ENCODE peak calls at places on chromosome 10, in four cellular contexts. X, G, R and K are unnamed samples.

GRCh38 chr10:119178371-119179119 is at the start of gene PRDX3:
- DNase-seq in X (peak; percentile 89), G (peak; percentile 94), R (peak; percentile 94), K (peak; percentile 92)

GRCh38 chr10:4242561-4243035 is 457.6 kb upstream of the KLF6 start:
- DNase-seq in X (peak; percentile 95), G (no peak), R (peak; percentile 24), K (no peak)

GRCh38 chr10:43193496-43194080 is 55.3 kb downstream of the CSGALNACT2 start:
- DNase-seq in X (no peak), G (peak; percentile 2), R (no peak), K (no peak)

GRCh38 chr10:58266003-58266825 is 1.5 kb downstream of the IPMK start:
- DNase-seq in X (peak; percentile 83), G (peak; percentile 48), R (peak; percentile 35), K (no peak)

GRCh38 chr10:89278034-89278535 is 23.8 kb upstream of the IFIT2 start:
- DNase-seq in X (peak; percentile 98), G (no peak), R (no peak), K (no peak)

GRCh38 chr10:111524134-111524533 is 447.3 kb downstream of the ADRA2A start:
- DNase-seq in X (no peak), G (no peak), R (no peak), K (no peak)

GRCh38 chr10:72088879-72089585 is 681 bp upstream of the SPOCK2 start:
- DNase-seq in X (no peak), G (peak; percentile 64), R (peak; percentile 69), K (peak; percentile 36)

GRCh38 chr10:123298583-123298982 is 144.4 kb downstream of the BUB3 start:
- DNase-seq in X (no peak), G (no peak), R (no peak), K (peak; percentile 34)

GRCh38 chr10:97479939-97480338 is 18.3 kb downstream of the MMS19 start:
- DNase-seq in X (no peak), G (no peak), R (no peak), K (no peak)

GRCh38 chr10:74058658-74059057 is 60.7 kb downstream of the VCL start:
- DNase-seq in X (peak; percentile 40), G (peak; percentile 43), R (peak; percentile 58), K (no peak)

GRCh38 chr10:784759-785538 is 95.5 kb upstream of the DIP2C start:
- DNase-seq in X (peak; percentile 78), G (peak; percentile 34), R (peak; percentile 78), K (peak; percentile 65)

GRCh38 chr10:88800152-88801125 is 2.1 kb upstream of the LIPM start:
- DNase-seq in X (peak; percentile 80), G (no peak), R (no peak), K (peak; percentile 65)

GRCh38 chr10:103693070-103693811 is 162.1 kb downstream of the SH3PXD2A start:
- DNase-seq in X (no peak), G (peak; percentile 42), R (peak; percentile 35), K (no peak)

GRCh38 chr10:95394161-95394880 is 103.5 kb upstream of the PDLIM1 start:
- DNase-seq in X (no peak), G (no peak), R (no peak), K (no peak)

GRCh38 chr10:78950656-78951587 is 117.8 kb upstream of the ZMIZ1 start:
- DNase-seq in X (no peak), G (no peak), R (peak; percentile 27), K (no peak)

GRCh38 chr10:60666221-60666620 is 112.1 kb upstream of the CDK1 start:
- DNase-seq in X (peak; percentile 87), G (no peak), R (peak; percentile 20), K (no peak)

GRCh38 chr10:79905322-79906314 is 43.3 kb downstream of the SFTPD start:
- DNase-seq in X (peak; percentile 24), G (no peak), R (peak; percentile 63), K (no peak)

GRCh38 chr10:44956176-44956575 is 3.4 kb upstream of the RASSF4 start:
- DNase-seq in X (no peak), G (no peak), R (no peak), K (no peak)

GRCh38 chr10:118209215-118209614 is 132.9 kb downstream of the FAM204A start:
- DNase-seq in X (no peak), G (no peak), R (no peak), K (no peak)

GRCh38 chr10:79435271-79436065 is 10.0 kb downstream of the ZCCHC24 start:
- DNase-seq in X (peak; percentile 53), G (no peak), R (no peak), K (no peak)

GRCh38 chr10:72259491-72260214 is 14.1 kb upstream of the DDIT4 start:
- DNase-seq in X (peak; percentile 73), G (no peak), R (peak; percentile 61), K (peak; percentile 79)

GRCh38 chr10:314381-314780 is 179.1 kb downstream of the ZMYND11 start:
- DNase-seq in X (no peak), G (no peak), R (no peak), K (no peak)

GRCh38 chr10:7855205-7855604 is 36.9 kb downstream of the TAF3 start:
- DNase-seq in X (no peak), G (no peak), R (no peak), K (no peak)

GRCh38 chr10:63012623-63013022 is 120.5 kb upstream of the NRBF2 start:
- DNase-seq in X (no peak), G (no peak), R (no peak), K (no peak)

GRCh38 chr10:60611291-60611747 is 167.0 kb upstream of the CDK1 start:
- DNase-seq in X (peak; percentile 85), G (no peak), R (no peak), K (no peak)

GRCh38 chr10:46226232-46226631 is 60.6 kb upstream of the ANTXRL start:
- DNase-seq in X (no peak), G (peak; percentile 4), R (no peak), K (no peak)

GRCh38 chr10:98815039-98815660 is 368.4 kb upstream of the HPS1 start:
- DNase-seq in X (no peak), G (no peak), R (no peak), K (no peak)

GRCh38 chr10:122140477-122140902 is 130.6 kb upstream of the BTBD16 start:
- DNase-seq in X (peak; percentile 47), G (no peak), R (no peak), K (peak; percentile 44)

GRCh38 chr10:105549731-105550130 is 908.6 kb downstream of the SORCS3 start:
- DNase-seq in X (no peak), G (no peak), R (no peak), K (no peak)

GRCh38 chr10:75390178-75390577 is 11.4 kb downstream of the ZNF503 start:
- DNase-seq in X (no peak), G (no peak), R (no peak), K (no peak)

GRCh38 chr10:34916368-34916767 is 101.3 kb upstream of the PARD3 start:
- DNase-seq in X (peak; percentile 93), G (no peak), R (no peak), K (no peak)

GRCh38 chr10:10644317-10645111 is 373.2 kb upstream of the CELF2 start:
- DNase-seq in X (peak; percentile 32), G (no peak), R (no peak), K (peak; percentile 27)

GRCh38 chr10:101512741-101513140 is 75.3 kb downstream of the POLL start:
- DNase-seq in X (peak; percentile 45), G (no peak), R (no peak), K (no peak)

GRCh38 chr10:34966440-34966839 is 123.7 kb downstream of the CUL2 start:
- DNase-seq in X (peak; percentile 65), G (no peak), R (no peak), K (no peak)